ENCODE peak calls at places on chromosomes 16 and 17, in seven cellular contexts. J, N, F, S, W, A and U are unnamed samples.

GRCh38 chr17:18258356-18259038 is at the start of gene FLII:
- DNase-seq in J (peak; percentile 54), N (peak; percentile 28), F (no peak), S (peak; percentile 60), W (peak; percentile 70), A (peak; percentile 30), U (peak; percentile 58)

GRCh38 chr16:16030449-16030848 is 81.0 kb downstream of the ABCC1 start:
- DNase-seq in J (no peak), N (no peak), F (no peak), S (no peak), W (no peak), A (no peak), U (no peak)

GRCh38 chr16:3142770-3143169 is 7.9 kb downstream of the ZNF213 start:
- DNase-seq in J (no peak), N (no peak), F (no peak), S (no peak), W (no peak), A (no peak), U (no peak)

GRCh38 chr16:25192096-25192495 is 24.7 kb upstream of the AQP8 start:
- DNase-seq in J (no peak), N (no peak), F (peak; percentile 55), S (no peak), W (peak; percentile 23), A (no peak), U (no peak)

GRCh38 chr17:3964203-3965122 is at the start of gene ATP2A3:
- DNase-seq in J (peak; percentile 59), N (peak; percentile 19), F (peak; percentile 59), S (peak; percentile 27), W (no peak), A (peak; percentile 36), U (no peak)

GRCh38 chr17:50953831-50954601 is 87.9 kb upstream of the TOB1 start:
- DNase-seq in J (no peak), N (no peak), F (peak; percentile 74), S (peak; percentile 61), W (no peak), A (no peak), U (peak; percentile 70)

GRCh38 chr16:74078877-74079586 is 217.6 kb upstream of the PSMD7 start:
- DNase-seq in J (no peak), N (no peak), F (no peak), S (no peak), W (no peak), A (no peak), U (no peak)

GRCh38 chr17:82863941-82864720 is 24.3 kb upstream of the ZNF750 start:
- DNase-seq in J (peak; percentile 60), N (peak; percentile 55), F (peak; percentile 83), S (no peak), W (no peak), A (no peak), U (no peak)

GRCh38 chr17:79650283-79650682 is 39.4 kb upstream of the RBFOX3 start:
- DNase-seq in J (no peak), N (no peak), F (no peak), S (no peak), W (no peak), A (no peak), U (peak; percentile 2)

GRCh38 chr17:81108220-81108619 is 57.1 kb upstream of the PVALEF start:
- DNase-seq in J (no peak), N (no peak), F (no peak), S (no peak), W (no peak), A (no peak), U (no peak)

GRCh38 chr17:43368740-43369506 is 29.9 kb upstream of the ARL4D start:
- DNase-seq in J (peak; percentile 47), N (peak; percentile 51), F (peak; percentile 93), S (peak; percentile 84), W (peak; percentile 90), A (peak; percentile 83), U (peak; percentile 76)

GRCh38 chr16:6193718-6194117 is 1096.1 kb upstream of the EEF2KMT start:
- DNase-seq in J (no peak), N (no peak), F (no peak), S (no peak), W (no peak), A (no peak), U (no peak)

GRCh38 chr16:54061454-54061853 is 225.1 kb downstream of the IRX3 start:
- DNase-seq in J (no peak), N (no peak), F (no peak), S (no peak), W (no peak), A (no peak), U (no peak)

GRCh38 chr17:17782425-17783120 is 54.2 kb downstream of the SREBF1 start:
- DNase-seq in J (no peak), N (no peak), F (peak; percentile 87), S (no peak), W (no peak), A (no peak), U (peak; percentile 25)

GRCh38 chr17:42153919-42154491 is 784 bp downstream of the RAB5C start:
- DNase-seq in J (no peak), N (no peak), F (no peak), S (no peak), W (no peak), A (no peak), U (no peak)

GRCh38 chr16:11076259-11077018 is 132.1 kb downstream of the CLEC16A start:
- DNase-seq in J (peak; percentile 42), N (peak; percentile 27), F (peak; percentile 96), S (no peak), W (no peak), A (no peak), U (no peak)

GRCh38 chr17:50290074-50290702 is 15.9 kb downstream of the TMEM92 start:
- DNase-seq in J (no peak), N (no peak), F (no peak), S (peak; percentile 61), W (peak; percentile 87), A (peak; percentile 69), U (no peak)

GRCh38 chr16:66606000-66606751 is 1.7 kb downstream of the CMTM3 start:
- DNase-seq in J (no peak), N (no peak), F (peak; percentile 65), S (no peak), W (no peak), A (no peak), U (no peak)

GRCh38 chr17:78016852-78017251 is 58.3 kb downstream of the TNRC6C start:
- DNase-seq in J (no peak), N (no peak), F (no peak), S (no peak), W (no peak), A (no peak), U (no peak)

GRCh38 chr16:57530104-57530522 is 6.3 kb downstream of the CCDC102A start:
- DNase-seq in J (peak; percentile 40), N (peak; percentile 40), F (no peak), S (peak; percentile 18), W (no peak), A (peak; percentile 30), U (no peak)

GRCh38 chr17:81096741-81097133 is 61.8 kb downstream of the BAIAP2 start:
- DNase-seq in J (no peak), N (no peak), F (no peak), S (no peak), W (no peak), A (no peak), U (no peak)

GRCh38 chr17:33385133-33385532 is 92.0 kb upstream of the ASIC2 start:
- DNase-seq in J (no peak), N (no peak), F (no peak), S (no peak), W (no peak), A (no peak), U (no peak)